ENCODE peak calls at places on chromosomes 4 and X, in ten cellular contexts. Q is tibial nerve, Y is ovary, E is NB4, G is uterus, K is upper lobe of left lung, P is K562, B is suprapubic skin, R is thyroid gland, J is heart left ventricle. S is an unnamed sample.

GRCh38 chr4:158775091-158775651 is 6.3 kb downstream of the FNIP2 start:
- DNase-seq in Q (no peak), Y (no peak), E (no peak), G (no peak), K (no peak), P (no peak), B (no peak), R (no peak), J (no peak), S (no peak)

GRCh38 chr4:163166041-163166579 is 580 bp downstream of the NAF1 start:
- DNase-seq in Q (peak), Y (peak), E (peak), G (peak), K (peak), P (peak), B (peak), R (peak), J (peak), S (peak)

GRCh38 chr4:159540501-159540900 is 437.6 kb downstream of the RAPGEF2 start:
- DNase-seq in Q (no peak), Y (no peak), E (no peak), G (no peak), K (no peak), P (no peak), B (no peak), R (peak), J (no peak), S (no peak)

GRCh38 chr4:137794779-137795178 is 262.5 kb upstream of the PCDH18 start:
- DNase-seq in Q (no peak), Y (no peak), E (no peak), G (no peak), K (no peak), P (no peak), B (no peak), R (no peak), J (no peak), S (no peak)

GRCh38 chrX:115579327-115579726 is 18.4 kb downstream of the PLS3 start:
- DNase-seq in Q (no peak), Y (no peak), E (no peak), G (no peak), K (no peak), P (no peak), B (no peak), R (no peak), J (no peak), S (no peak)

GRCh38 chr4:159944477-159944876 is 841.6 kb downstream of the RAPGEF2 start:
- DNase-seq in Q (no peak), Y (no peak), E (no peak), G (no peak), K (no peak), P (no peak), B (no peak), R (no peak), J (no peak), S (no peak)

GRCh38 chrX:150482537-150483217 is 85.7 kb upstream of the MTM1 start:
- DNase-seq in Q (no peak), Y (no peak), E (peak), G (no peak), K (no peak), P (peak), B (no peak), R (no peak), J (no peak), S (no peak)

GRCh38 chr4:182862166-182862875 is 54.9 kb downstream of the DCTD start:
- DNase-seq in Q (no peak), Y (no peak), E (no peak), G (no peak), K (no peak), P (no peak), B (no peak), R (peak), J (no peak), S (peak)

GRCh38 chr4:74338792-74339333 is 26.1 kb upstream of the EREG start:
- DNase-seq in Q (no peak), Y (no peak), E (peak), G (no peak), K (no peak), P (no peak), B (no peak), R (no peak), J (no peak), S (no peak)

GRCh38 chrX:36930491-36930890 is 77.7 kb upstream of the FAM47C start:
- DNase-seq in Q (no peak), Y (no peak), E (no peak), G (no peak), K (no peak), P (no peak), B (no peak), R (no peak), J (no peak), S (no peak)

GRCh38 chr4:107035711-107036601 is at the start of gene DKK2:
- DNase-seq in Q (peak), Y (peak), E (peak), G (no peak), K (peak), P (no peak), B (peak), R (peak), J (peak), S (peak)

GRCh38 chrX:30010471-30010870 is 204.9 kb upstream of the MAGEB2 start:
- DNase-seq in Q (no peak), Y (no peak), E (no peak), G (no peak), K (no peak), P (no peak), B (no peak), R (no peak), J (no peak), S (no peak)

GRCh38 chr4:4397441-4397819 is 10.5 kb downstream of the NSG1 start:
- DNase-seq in Q (no peak), Y (no peak), E (no peak), G (no peak), K (no peak), P (no peak), B (no peak), R (no peak), J (no peak), S (no peak)

GRCh38 chr4:7214359-7214758 is 22.0 kb downstream of the SORCS2 start:
- DNase-seq in Q (no peak), Y (no peak), E (no peak), G (no peak), K (no peak), P (no peak), B (no peak), R (no peak), J (no peak), S (no peak)

GRCh38 chrX:110853610-110854009 is 58.0 kb upstream of the CHRDL1 start:
- DNase-seq in Q (peak), Y (no peak), E (peak), G (no peak), K (no peak), P (no peak), B (no peak), R (peak), J (no peak), S (peak)

DNA sequence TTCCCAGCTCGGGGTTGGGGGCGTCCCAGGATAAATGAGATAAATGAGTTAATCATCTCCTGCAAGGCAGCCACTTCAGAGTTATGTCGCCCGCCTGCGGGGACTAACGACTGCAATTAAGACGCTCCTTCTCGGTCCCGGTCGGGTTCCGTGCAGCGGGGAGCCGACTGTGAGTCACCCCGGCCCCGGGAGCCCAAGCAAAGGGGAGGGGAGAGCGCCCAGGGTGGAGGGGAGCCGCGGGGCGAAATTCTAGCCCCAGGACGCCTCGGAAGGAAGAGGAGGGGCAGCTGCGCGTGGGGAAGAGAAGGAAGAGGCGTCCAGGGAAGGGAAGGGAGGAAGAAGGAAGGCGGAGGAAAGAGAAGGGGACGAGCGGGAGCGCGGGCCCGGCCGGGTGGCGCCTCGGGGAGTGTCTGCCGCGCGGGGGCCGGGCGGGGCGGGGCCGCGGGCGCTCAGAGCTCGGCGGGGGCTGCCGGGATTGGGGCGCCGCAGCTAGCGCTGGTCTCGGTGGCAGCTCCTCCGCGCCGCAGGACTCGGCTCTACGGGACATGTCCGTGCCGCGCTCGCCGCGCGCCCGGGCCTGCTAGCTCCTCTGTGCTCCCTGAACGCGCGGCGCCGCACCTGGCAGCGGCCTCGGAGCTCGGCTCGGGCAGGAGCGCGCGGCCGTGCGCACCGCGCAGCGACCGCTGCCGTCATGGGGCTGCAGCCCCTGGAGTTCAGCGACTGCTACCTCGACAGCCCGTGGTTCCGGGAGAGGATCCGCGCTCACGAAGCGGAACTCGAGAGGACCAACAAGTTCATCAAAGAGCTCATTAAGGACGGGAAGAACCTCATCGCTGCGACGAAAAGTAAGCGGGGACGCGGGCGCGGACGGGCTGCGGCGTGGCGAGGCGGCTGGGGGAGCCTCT is at the start of gene ARHGAP10:
- DNase-seq in Q (peak), Y (peak), E (peak), G (peak), K (peak), P (peak), B (peak), R (peak), J (peak), S (peak)
- TF ChIP-seq POLR2A in Q (peak), Y (peak), E (no peak), G (peak), K (peak), P (no peak), B (peak), R (peak), J (peak), S (peak)

GRCh38 chr4:186144596-186145569 is 40.4 kb downstream of the FAM149A start:
- DNase-seq in Q (no peak), Y (peak), E (no peak), G (peak), K (peak), P (no peak), B (peak), R (peak), J (peak), S (peak)
- TF ChIP-seq POLR2A in Q (peak), Y (no peak), E (no peak), G (no peak), K (no peak), P (no peak), B (no peak), R (no peak), J (no peak), S (peak)

GRCh38 chr4:10116625-10117423 is at the start of gene WDR1:
- DNase-seq in Q (peak), Y (peak), E (peak), G (peak), K (peak), P (peak), B (peak), R (peak), J (peak), S (peak)
- TF ChIP-seq POLR2A in Q (peak), Y (peak), E (peak), G (peak), K (peak), P (peak), B (peak), R (peak), J (peak), S (peak)

GRCh38 chrX:154457491-154458115 is 478 bp upstream of the PLXNA3 start:
- DNase-seq in Q (no peak), Y (no peak), E (peak), G (no peak), K (peak), P (peak), B (no peak), R (peak), J (no peak), S (peak)

GRCh38 chrX:154459843-154460242 is 1.8 kb downstream of the PLXNA3 start:
- DNase-seq in Q (no peak), Y (no peak), E (peak), G (no peak), K (no peak), P (peak), B (no peak), R (no peak), J (no peak), S (no peak)

GRCh38 chrX:154460326-154460725 is 2.2 kb downstream of the PLXNA3 start:
- DNase-seq in Q (no peak), Y (no peak), E (no peak), G (no peak), K (no peak), P (no peak), B (no peak), R (no peak), J (no peak), S (no peak)

GRCh38 chrX:154458116-154458953 is at the start of gene PLXNA3:
- DNase-seq in Q (no peak), Y (peak), E (peak), G (no peak), K (peak), P (peak), B (no peak), R (peak), J (peak), S (no peak)

DNA sequence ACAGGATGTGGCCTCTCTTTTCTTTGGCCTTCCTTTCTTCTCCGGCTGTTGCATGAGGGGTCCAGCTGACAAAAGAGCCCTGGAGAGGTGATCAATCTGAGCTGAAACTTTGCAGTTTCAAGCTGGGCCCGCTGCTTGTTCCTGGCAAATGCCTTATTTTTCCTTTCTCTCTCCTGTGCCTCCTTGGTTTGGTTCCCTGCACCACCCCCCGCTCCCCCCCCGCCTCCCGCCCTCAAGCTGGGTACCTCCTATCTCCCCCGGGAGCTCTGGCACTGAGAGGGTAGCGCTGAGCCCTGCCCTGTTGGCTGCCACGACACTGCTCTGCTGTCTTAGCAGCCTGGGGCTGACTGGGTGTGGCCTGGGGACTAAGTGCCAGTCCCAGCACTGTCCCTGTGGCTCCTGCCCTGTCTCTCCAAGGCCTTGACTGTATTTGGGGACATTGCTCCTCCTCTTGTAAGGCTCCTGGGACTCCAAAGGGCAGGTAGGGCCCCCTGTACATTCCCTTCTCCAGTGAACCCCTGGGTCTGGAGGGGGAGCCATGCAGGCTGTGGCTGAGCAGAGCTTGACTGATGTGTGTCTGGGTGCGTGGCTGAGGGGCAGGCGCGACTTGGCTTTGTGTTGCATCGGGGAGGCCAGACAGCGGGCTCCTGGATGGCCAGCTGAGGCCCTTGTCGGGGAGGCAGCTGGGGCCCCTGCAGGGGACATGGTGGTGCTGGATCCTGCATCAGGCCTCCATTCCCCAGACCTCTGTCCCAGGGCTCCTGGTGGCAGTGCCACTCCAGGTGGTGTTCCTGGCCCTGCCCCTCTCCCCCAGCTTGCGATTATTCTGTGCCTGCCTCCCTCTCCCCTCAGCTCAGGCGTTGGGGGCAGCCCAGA is 1.1 kb downstream of the PLXNA3 start:
- DNase-seq in Q (no peak), Y (no peak), E (peak), G (no peak), K (no peak), P (no peak), B (no peak), R (peak), J (peak), S (peak)
- TF ChIP-seq POLR2A in Q (no peak), Y (no peak), E (no peak), G (no peak), K (no peak), P (no peak), B (no peak), R (peak), J (no peak), S (no peak)

GRCh38 chrX:118976599-118977340 is 2.4 kb downstream of the LONRF3 start:
- DNase-seq in Q (no peak), Y (peak), E (peak), G (peak), K (peak), P (peak), B (peak), R (peak), J (peak), S (peak)

GRCh38 chrX:118974908-118975671 is 672 bp downstream of the LONRF3 start:
- DNase-seq in Q (no peak), Y (peak), E (peak), G (peak), K (peak), P (peak), B (peak), R (peak), J (peak), S (peak)

GRCh38 chrX:118977424-118977823 is 3.0 kb downstream of the LONRF3 start:
- DNase-seq in Q (no peak), Y (no peak), E (no peak), G (no peak), K (no peak), P (no peak), B (no peak), R (no peak), J (no peak), S (no peak)

GRCh38 chrX:118975831-118976598 is 1.6 kb downstream of the LONRF3 start:
- DNase-seq in Q (peak), Y (peak), E (peak), G (peak), K (peak), P (peak), B (peak), R (peak), J (peak), S (peak)

DNA sequence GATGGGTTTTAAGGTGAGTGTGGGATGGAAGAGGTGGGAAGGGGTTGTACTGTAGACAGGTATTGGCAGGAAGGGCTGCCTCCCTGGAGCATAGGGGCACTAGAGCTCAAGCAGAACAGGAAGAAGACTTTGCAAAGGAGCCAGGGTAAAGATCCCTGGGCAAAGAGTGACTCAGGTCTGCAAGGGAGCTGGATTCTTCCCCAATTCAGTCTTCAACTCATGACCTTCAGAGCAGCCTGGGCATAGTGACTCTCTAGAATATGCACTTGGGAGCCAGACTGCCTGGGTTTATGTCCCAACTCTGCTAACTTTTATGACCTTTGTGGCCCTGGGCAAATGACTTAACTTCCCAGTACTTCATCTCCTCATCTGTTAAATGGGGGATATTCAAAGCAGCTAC is 4.0 kb downstream of the LONRF3 start:
- DNase-seq in Q (no peak), Y (no peak), E (peak), G (no peak), K (no peak), P (no peak), B (no peak), R (no peak), J (no peak), S (no peak)
- TF ChIP-seq POLR2A in Q (no peak), Y (no peak), E (no peak), G (no peak), K (no peak), P (no peak), B (no peak), R (no peak), J (no peak), S (no peak)

DNA sequence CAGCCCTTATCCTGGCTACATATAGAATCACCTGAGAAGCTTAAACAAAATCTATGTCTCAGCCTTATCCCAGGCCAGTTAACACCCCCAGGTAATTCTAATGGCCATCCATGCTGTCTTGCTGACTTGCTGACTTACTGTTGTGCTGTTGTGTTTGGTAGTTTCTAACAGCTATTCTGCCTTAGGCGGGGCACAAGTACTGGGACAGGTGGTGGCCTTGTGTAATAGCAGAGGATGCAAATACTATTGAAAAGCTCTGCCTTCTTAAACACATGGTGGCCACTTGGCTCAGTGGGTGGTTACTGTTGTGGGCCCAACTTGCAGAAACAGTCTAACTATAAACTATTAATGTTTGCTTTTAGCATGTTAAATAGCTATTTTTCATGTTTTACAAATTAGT is 56.2 kb downstream of the CDS1 start:
- DNase-seq in Q (no peak), Y (no peak), E (no peak), G (no peak), K (no peak), P (no peak), B (no peak), R (no peak), J (no peak), S (no peak)
- TF ChIP-seq POLR2A in Q (no peak), Y (no peak), E (no peak), G (no peak), K (no peak), P (no peak), B (no peak), R (no peak), J (no peak), S (no peak)

S was measured in body of pancreas.